ENCODE peak calls at places on chromosomes 11 and 22, in six cellular contexts. K is left colon, F is NCI-H2081, W is OCI-LY7, L is T-helper 2 cell, N is fibroblast of lung. H is an unnamed sample.

GRCh38 chr11:74989269-74989655 is 529 bp downstream of the NEU3 start:
- DNase-seq in W (peak), K (no peak), N (peak), L (no peak), F (no peak), H (no peak)

GRCh38 chr11:131108780-131109179 is 192.5 kb upstream of the SNX19 start:
- DNase-seq in K (no peak), N (no peak), W (no peak), L (no peak), F (no peak), H (no peak)

GRCh38 chr11:63906585-63906984 is 10.4 kb downstream of the RCOR2 start:
- DNase-seq in L (peak), K (no peak), F (no peak), W (peak), N (no peak), H (peak)

GRCh38 chr22:50738649-50739227 is 734 bp downstream of the ACR start:
- DNase-seq in N (no peak), K (no peak), F (no peak), W (no peak), L (no peak), H (no peak)

GRCh38 chr11:92296138-92296515 is 71.5 kb downstream of the FAT3 start:
- DNase-seq in K (no peak), L (no peak), W (no peak), N (peak), F (no peak), H (no peak)

GRCh38 chr22:41360126-41360525 is 21.6 kb upstream of the TEF start:
- DNase-seq in F (no peak), N (no peak), K (no peak), L (no peak), W (no peak), H (no peak)

GRCh38 chr11:102709211-102709980 is 3.8 kb upstream of the MMP27 start:
- DNase-seq in L (no peak), W (no peak), F (no peak), N (no peak), K (no peak), H (no peak)

GRCh38 chr11:94800394-94800793 is 32.2 kb downstream of the AMOTL1 start:
- DNase-seq in L (no peak), K (no peak), W (no peak), N (no peak), F (no peak), H (no peak)

GRCh38 chr11:9688716-9689511 is 25.0 kb downstream of the SWAP70 start:
- DNase-seq in W (peak), N (peak), F (no peak), K (no peak), L (no peak), H (peak)

GRCh38 chr11:15565846-15566245 is 451.1 kb downstream of the INSC start:
- DNase-seq in F (peak), K (no peak), L (no peak), W (no peak), N (no peak), H (no peak)

GRCh38 chr22:38943181-38943580 is 14.2 kb upstream of the APOBEC3A start:
- DNase-seq in W (no peak), N (no peak), K (no peak), L (no peak), F (no peak), H (no peak)

GRCh38 chr22:20305894-20306645 is 13.8 kb downstream of the DGCR6L start:
- DNase-seq in K (no peak), N (no peak), F (no peak), L (no peak), W (no peak), H (no peak)

GRCh38 chr11:117186431-117186761 is 7.9 kb downstream of the SIDT2 start:
- DNase-seq in F (no peak), K (no peak), W (no peak), L (no peak), N (no peak), H (no peak)

GRCh38 chr11:44046202-44046601 is 1.6 kb upstream of the ACCSL start:
- DNase-seq in N (no peak), K (no peak), W (no peak), F (no peak), L (no peak), H (no peak)

GRCh38 chr22:49960967-49961600 is 512 bp downstream of the PIM3 start:
- DNase-seq in W (peak), N (no peak), F (peak), L (peak), K (peak), H (peak)

GRCh38 chr22:19036523-19037273 is 85.5 kb downstream of the DGCR2 start:
- DNase-seq in L (no peak), F (no peak), K (no peak), W (no peak), N (peak), H (no peak)

GRCh38 chr22:37741312-37741795 is 44.5 kb downstream of the TRIOBP start:
- DNase-seq in N (peak), L (no peak), W (no peak), F (no peak), K (peak), H (no peak)

GRCh38 chr11:112216591-112217105 is 9.6 kb upstream of the PTS start:
- DNase-seq in K (no peak), N (peak), W (no peak), L (no peak), F (no peak), H (no peak)

GRCh38 chr22:35486116-35486631 is 54.5 kb upstream of the RASD2 start:
- DNase-seq in N (no peak), K (no peak), F (no peak), L (no peak), W (no peak), H (no peak)

GRCh38 chr22:19674929-19675253 is 39.4 kb upstream of the SEPTIN5 start:
- DNase-seq in N (no peak), K (no peak), W (no peak), F (no peak), L (no peak), H (no peak)